ENCODE peak calls at places on chromosome 21, in six cellular contexts. Q, D, W, F, A and R are unnamed samples.
A peak's percentile ranks its signal among the peaks of the same experiment; 100 is the strongest.

GRCh38 chr21:25878334-25878733 is 143.6 kb downstream of the GABPA start:
- DNase-seq in Q (peak; percentile 41), D (no peak), W (no peak), F (peak; percentile 43), A (no peak), R (no peak)

GRCh38 chr21:37155216-37155615 is 82.2 kb downstream of the TTC3 start:
- DNase-seq in Q (no peak), D (no peak), W (no peak), F (peak; percentile 32), A (no peak), R (no peak)

GRCh38 chr21:14678987-14679574 is 133.0 kb upstream of the SAMSN1 start:
- DNase-seq in Q (no peak), D (no peak), W (no peak), F (no peak), A (no peak), R (no peak)

GRCh38 chr21:16624468-16625102 is 888.3 kb upstream of the CXADR start:
- DNase-seq in Q (no peak), D (no peak), W (no peak), F (no peak), A (no peak), R (no peak)

GRCh38 chr21:15121655-15122120 is 56.9 kb upstream of the NRIP1 start:
- DNase-seq in Q (peak; percentile 11), D (no peak), W (no peak), F (peak; percentile 58), A (no peak), R (no peak)

GRCh38 chr21:37450385-37451044 is 83.9 kb downstream of the DYRK1A start:
- DNase-seq in Q (peak; percentile 60), D (no peak), W (no peak), F (peak; percentile 73), A (no peak), R (peak; percentile 68)

GRCh38 chr21:42351626-42352432 is 1.0 kb upstream of the TFF2 start:
- DNase-seq in Q (no peak), D (no peak), W (peak; percentile 31), F (no peak), A (no peak), R (no peak)

GRCh38 chr21:41215856-41216408 is 48.0 kb downstream of the BACE2 start:
- DNase-seq in Q (no peak), D (no peak), W (no peak), F (no peak), A (no peak), R (no peak)

GRCh38 chr21:20443558-20444155 is 554.6 kb upstream of the NCAM2 start:
- DNase-seq in Q (no peak), D (no peak), W (no peak), F (no peak), A (peak; percentile 6), R (peak; percentile 44)

GRCh38 chr21:21137986-21138385 is 139.8 kb downstream of the NCAM2 start:
- DNase-seq in Q (no peak), D (no peak), W (no peak), F (peak; percentile 83), A (no peak), R (no peak)

GRCh38 chr21:41183575-41183974 is 15.6 kb downstream of the BACE2 start:
- DNase-seq in Q (no peak), D (no peak), W (no peak), F (no peak), A (no peak), R (no peak)

GRCh38 chr21:42324896-42325295 is 9.7 kb upstream of the TFF3 start:
- DNase-seq in Q (no peak), D (no peak), W (peak; percentile 31), F (no peak), A (no peak), R (no peak)

GRCh38 chr21:42536601-42537000 is 22.9 kb downstream of the SLC37A1 start:
- DNase-seq in Q (no peak), D (no peak), W (no peak), F (no peak), A (no peak), R (no peak)

GRCh38 chr21:26080211-26080610 is 90.4 kb downstream of the APP start:
- DNase-seq in Q (no peak), D (no peak), W (no peak), F (no peak), A (no peak), R (no peak)

GRCh38 chr21:41670056-41670805 is 96.6 kb downstream of the RIPK4 start:
- DNase-seq in Q (no peak), D (no peak), W (no peak), F (no peak), A (no peak), R (no peak)

GRCh38 chr21:36461277-36461917 is 18.5 kb downstream of the CLDN14 start:
- DNase-seq in Q (no peak), D (no peak), W (no peak), F (no peak), A (no peak), R (no peak)

GRCh38 chr21:41878831-41879189 is 334 bp downstream of the PRDM15 start:
- DNase-seq in Q (peak; percentile 71), D (peak; percentile 80), W (no peak), F (peak; percentile 91), A (peak; percentile 91), R (peak; percentile 73)

GRCh38 chr21:45615145-45615711 is 28.3 kb upstream of the PCBP3 start:
- DNase-seq in Q (peak; percentile 15), D (no peak), W (no peak), F (peak; percentile 45), A (peak; percentile 84), R (peak; percentile 26)
- TF ChIP-seq CTCF in Q (no peak), D (no peak), W (no peak), F (no peak), A (no peak), R (no peak)

GRCh38 chr21:33874161-33874560 is 41.4 kb downstream of the ATP5PO start:
- DNase-seq in Q (no peak), D (no peak), W (no peak), F (no peak), A (no peak), R (no peak)
- TF ChIP-seq CTCF in Q (no peak), D (no peak), W (no peak), F (no peak), A (no peak), R (no peak)

GRCh38 chr21:44780140-44780508 is 21.5 kb downstream of the UBE2G2 start:
- DNase-seq in Q (no peak), D (no peak), W (peak; percentile 33), F (no peak), A (no peak), R (no peak)

GRCh38 chr21:44778094-44778493 is 23.5 kb downstream of the UBE2G2 start:
- DNase-seq in Q (no peak), D (no peak), W (peak; percentile 31), F (no peak), A (no peak), R (no peak)

GRCh38 chr21:44778499-44778911 is 23.1 kb downstream of the UBE2G2 start:
- DNase-seq in Q (no peak), D (no peak), W (peak; percentile 9), F (no peak), A (no peak), R (no peak)

GRCh38 chr21:44779417-44780139 is 22.0 kb downstream of the UBE2G2 start:
- DNase-seq in Q (peak; percentile 69), D (no peak), W (peak; percentile 69), F (peak; percentile 44), A (no peak), R (no peak)

GRCh38 chr21:44778983-44779382 is 22.6 kb downstream of the UBE2G2 start:
- DNase-seq in Q (no peak), D (no peak), W (no peak), F (no peak), A (no peak), R (no peak)
- TF ChIP-seq CTCF in Q (no peak), D (no peak), W (no peak), F (no peak), A (no peak), R (no peak)

GRCh38 chr21:33026299-33026858 is 644 bp downstream of the OLIG2 start:
- DNase-seq in Q (no peak), D (no peak), W (no peak), F (no peak), A (no peak), R (no peak)

GRCh38 chr21:33024278-33025103 is 1.2 kb upstream of the OLIG2 start:
- DNase-seq in Q (no peak), D (no peak), W (no peak), F (no peak), A (no peak), R (no peak)

GRCh38 chr21:33023574-33024277 is 2.0 kb upstream of the OLIG2 start:
- DNase-seq in Q (no peak), D (no peak), W (peak; percentile 52), F (no peak), A (no peak), R (no peak)

GRCh38 chr21:33025471-33026298 is at the start of gene OLIG2:
- DNase-seq in Q (no peak), D (peak; percentile 71), W (no peak), F (peak; percentile 25), A (no peak), R (no peak)

DNA sequence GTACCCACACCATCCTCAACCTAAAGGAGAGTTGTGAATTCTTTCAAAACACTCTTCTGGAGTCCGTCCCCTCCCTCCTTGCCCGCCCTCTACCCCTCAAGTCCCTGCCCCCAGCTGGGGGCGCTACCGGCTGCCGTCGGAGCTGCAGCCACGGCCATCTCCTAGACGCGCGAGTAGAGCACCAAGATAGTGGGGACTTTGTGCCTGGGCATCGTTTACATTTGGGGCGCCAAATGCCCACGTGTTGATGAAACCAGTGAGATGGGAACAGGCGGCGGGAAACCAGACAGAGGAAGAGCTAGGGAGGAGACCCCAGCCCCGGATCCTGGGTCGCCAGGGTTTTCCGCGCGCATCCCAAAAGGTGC is 647 bp upstream of the OLIG2 start:
- DNase-seq in Q (no peak), D (peak; percentile 71), W (no peak), F (no peak), A (no peak), R (no peak)
- TF ChIP-seq CTCF in Q (no peak), D (peak; percentile 34), W (no peak), F (no peak), A (no peak), R (no peak)

GRCh38 chr21:44377201-44377921 is 23.9 kb downstream of the TRPM2 start:
- DNase-seq in Q (peak; percentile 16), D (no peak), W (peak; percentile 56), F (no peak), A (no peak), R (no peak)
- TF ChIP-seq CTCF in Q (no peak), D (no peak), W (no peak), F (no peak), A (peak; percentile 6), R (peak; percentile 18)

GRCh38 chr21:43640437-43640836 is 18.9 kb downstream of the HSF2BP start:
- DNase-seq in Q (no peak), D (no peak), W (no peak), F (no peak), A (no peak), R (no peak)
- TF ChIP-seq CTCF in Q (no peak), D (no peak), W (no peak), F (no peak), A (no peak), R (no peak)